ENCODE peak calls at places on chromosomes 12 and 14, in five cellular contexts. T is naive thymus-derived CD4-positive, alpha-beta T cell; G is stimulated activated CD8-positive, alpha-beta memory T cell treated with anti-CD3 and anti-CD28 coated beads, Interleukin-2, amount 100 ng/mL, for 1 hour; E is upper lobe of right lung; K is NCI-H82. O is an unnamed sample.

GRCh38 chr12:91250273-91250672 is 67.7 kb upstream of the DCN start:
- DNase-seq in T (no peak), G (no peak), E (no peak), K (no peak), O (no peak)

GRCh38 chr14:48584031-48584430 is 908.6 kb upstream of the MDGA2 start:
- DNase-seq in T (no peak), G (no peak), E (no peak), K (no peak), O (no peak)

GRCh38 chr12:118332511-118332910 is 40.2 kb downstream of the TAOK3 start:
- DNase-seq in T (no peak), G (no peak), E (no peak), K (peak), O (no peak)

GRCh38 chr12:100128509-100128908 is 14.2 kb downstream of the BLTP3B start:
- DNase-seq in T (no peak), G (no peak), E (no peak), K (peak), O (no peak)

GRCh38 chr12:123050331-123050809 is 69.9 kb downstream of the ARL6IP4 start:
- DNase-seq in T (no peak), G (no peak), E (no peak), K (no peak), O (no peak)

GRCh38 chr12:46224401-46224800 is 44.4 kb downstream of the SLC38A1 start:
- DNase-seq in T (no peak), G (no peak), E (no peak), K (no peak), O (no peak)

GRCh38 chr12:38102197-38102596 is 214.4 kb upstream of the ALG10B start:
- DNase-seq in T (no peak), G (no peak), E (no peak), K (no peak), O (no peak)

GRCh38 chr14:67232066-67232465 is 9.2 kb upstream of the PALS1 start:
- DNase-seq in T (no peak), G (no peak), E (no peak), K (peak), O (no peak)

GRCh38 chr14:21748869-21749303 is 75.3 kb upstream of the OR4E1 start:
- DNase-seq in T (peak), G (no peak), E (peak), K (peak), O (peak)

GRCh38 chr12:50017047-50017446 is 8.2 kb downstream of the RACGAP1 start:
- DNase-seq in T (no peak), G (no peak), E (no peak), K (no peak), O (no peak)

GRCh38 chr14:102949062-102949800 is 26.8 kb downstream of the AMN start:
- DNase-seq in T (peak), G (no peak), E (no peak), K (no peak), O (peak)

GRCh38 chr14:39368261-39368959 is 63.8 kb downstream of the FBXO33 start:
- DNase-seq in T (peak), G (no peak), E (no peak), K (peak), O (peak)

GRCh38 chr14:74649167-74649566 is 37.1 kb upstream of the LTBP2 start:
- DNase-seq in T (no peak), G (no peak), E (no peak), K (no peak), O (no peak)

GRCh38 chr14:71321556-71322315 is 414.5 kb downstream of the PCNX1 start:
- DNase-seq in T (no peak), G (no peak), E (no peak), K (peak), O (no peak)

GRCh38 chr12:56687225-56688128 is 607 bp downstream of the PTGES3 start:
- DNase-seq in T (peak), G (peak), E (peak), K (peak), O (peak)

GRCh38 chr12:54215990-54216579 is 27.3 kb upstream of the SMUG1 start:
- DNase-seq in T (no peak), G (no peak), E (peak), K (no peak), O (peak)

GRCh38 chr12:116055895-116056607 is 221.4 kb downstream of the MED13L start:
- DNase-seq in T (no peak), G (no peak), E (no peak), K (peak), O (no peak)

GRCh38 chr12:93668919-93669418 is 8.2 kb upstream of the CRADD start:
- DNase-seq in T (no peak), G (no peak), E (no peak), K (no peak), O (no peak)

GRCh38 chr12:44431647-44432352 is 444.3 kb downstream of the NELL2 start:
- DNase-seq in T (no peak), G (no peak), E (no peak), K (no peak), O (no peak)

GRCh38 chr14:62409909-62410308 is 635.3 kb downstream of the KCNH5 start:
- DNase-seq in T (no peak), G (no peak), E (no peak), K (no peak), O (no peak)

GRCh38 chr12:54229624-54230212 is 40.9 kb upstream of the SMUG1 start:
- DNase-seq in T (no peak), G (no peak), E (no peak), K (peak), O (no peak)

GRCh38 chr12:103626498-103626897 is 39.4 kb downstream of the STAB2 start:
- DNase-seq in T (no peak), G (no peak), E (no peak), K (no peak), O (no peak)

GRCh38 chr14:32697114-32697513 is 241.6 kb upstream of the NPAS3 start:
- DNase-seq in T (no peak), G (no peak), E (no peak), K (no peak), O (no peak)

GRCh38 chr12:91467686-91468085 is 285.1 kb upstream of the DCN start:
- DNase-seq in T (no peak), G (no peak), E (no peak), K (no peak), O (no peak)

GRCh38 chr12:12715459-12716150 is 1.6 kb upstream of the CDKN1B start:
- DNase-seq in T (peak), G (no peak), E (no peak), K (no peak), O (no peak)

GRCh38 chr12:32917094-32917611 is 20.6 kb upstream of the PKP2 start:
- DNase-seq in T (no peak), G (no peak), E (no peak), K (no peak), O (no peak)

GRCh38 chr12:102430661-102431060 is 49.7 kb downstream of the IGF1 start:
- DNase-seq in T (no peak), G (no peak), E (no peak), K (no peak), O (no peak)

GRCh38 chr12:83349907-83350611 is 663.4 kb downstream of the TMTC2 start:
- DNase-seq in T (no peak), G (no peak), E (no peak), K (no peak), O (no peak)

GRCh38 chr14:63493246-63493645 is 49.9 kb downstream of the PPP2R5E start:
- DNase-seq in T (no peak), G (no peak), E (no peak), K (peak), O (no peak)

GRCh38 chr14:60817113-60817512 is 82.6 kb downstream of the MNAT1 start:
- DNase-seq in T (no peak), G (no peak), E (no peak), K (no peak), O (no peak)

GRCh38 chr12:2944401-2945047 is 14.7 kb upstream of the TEAD4 start:
- DNase-seq in T (peak), G (peak), E (peak), K (peak), O (peak)

GRCh38 chr14:93114068-93114710 is 1.5 kb downstream of the ITPK1 start:
- DNase-seq in T (no peak), G (no peak), E (no peak), K (peak), O (no peak)

GRCh38 chr12:103181366-103182152 is 224.1 kb downstream of the ASCL1 start:
- DNase-seq in T (no peak), G (no peak), E (no peak), K (no peak), O (no peak)

GRCh38 chr12:24500466-24501232 is 448.3 kb downstream of the BCAT1 start:
- DNase-seq in T (no peak), G (no peak), E (no peak), K (no peak), O (no peak)

GRCh38 chr14:71466251-71466650 is 466.0 kb upstream of the RGS6 start:
- DNase-seq in T (no peak), G (no peak), E (no peak), K (no peak), O (no peak)

GRCh38 chr14:65421201-65421981 is 8.9 kb downstream of the FUT8 start:
- DNase-seq in T (no peak), G (no peak), E (no peak), K (no peak), O (no peak)

GRCh38 chr14:34035934-34036250 is 85.0 kb upstream of the EGLN3 start:
- DNase-seq in T (no peak), G (no peak), E (no peak), K (no peak), O (no peak)

O was measured in CD4-positive, alpha-beta memory T cell.